ENCODE peak calls at places on chromosomes 3 and 15, in nine cellular contexts. One of them, this sample, is unnamed. For H3K4me1, the result is how much of the 10 kb centered on the place peaks cover.

GRCh38 chr3:112302881-112303761 is 9.1 kb upstream of the SLC9C1 start:
- DNase-seq in fibroblast of lung: peak
- DNase-seq in tibial nerve: no peak
- DNase-seq in A549: no peak
- DNase-seq in stomach: no peak
- DNase-seq in left lung: no peak
- DNase-seq in heart right ventricle: no peak
- DNase-seq in IMR-90: peak
- DNase-seq in pancreas: no peak
- DNase-seq in this sample: no peak

GRCh38 chr3:142586803-142587406 is 8.4 kb upstream of the ATR start:
- DNase-seq in fibroblast of lung: peak
- DNase-seq in tibial nerve: peak
- DNase-seq in A549: peak
- DNase-seq in stomach: peak
- DNase-seq in left lung: no peak
- DNase-seq in heart right ventricle: no peak
- DNase-seq in IMR-90: peak
- DNase-seq in pancreas: peak
- DNase-seq in this sample: no peak

GRCh38 chr15:70575251-70576227 is 187.8 kb downstream of the UACA start:
- DNase-seq in fibroblast of lung: no peak
- DNase-seq in tibial nerve: peak
- DNase-seq in A549: no peak
- DNase-seq in stomach: no peak
- DNase-seq in left lung: no peak
- DNase-seq in heart right ventricle: no peak
- DNase-seq in IMR-90: no peak
- DNase-seq in pancreas: no peak
- DNase-seq in this sample: no peak

GRCh38 chr3:60598668-60599067 is 652.6 kb downstream of the FHIT start:
- DNase-seq in fibroblast of lung: peak
- DNase-seq in tibial nerve: no peak
- DNase-seq in A549: no peak
- DNase-seq in stomach: no peak
- DNase-seq in left lung: no peak
- DNase-seq in heart right ventricle: no peak
- DNase-seq in IMR-90: no peak
- DNase-seq in pancreas: no peak
- DNase-seq in this sample: no peak

GRCh38 chr3:112811150-112811884 is 35.3 kb downstream of the CD200R1L start:
- DNase-seq in fibroblast of lung: peak
- DNase-seq in tibial nerve: peak
- DNase-seq in A549: no peak
- DNase-seq in stomach: no peak
- DNase-seq in left lung: no peak
- DNase-seq in heart right ventricle: no peak
- DNase-seq in IMR-90: peak
- DNase-seq in pancreas: no peak
- DNase-seq in this sample: no peak

GRCh38 chr15:95866698-95867440 is 463.6 kb upstream of the NR2F2 start:
- DNase-seq in fibroblast of lung: no peak
- DNase-seq in tibial nerve: no peak
- DNase-seq in A549: no peak
- DNase-seq in stomach: no peak
- DNase-seq in left lung: no peak
- DNase-seq in heart right ventricle: no peak
- DNase-seq in IMR-90: no peak
- DNase-seq in pancreas: no peak
- DNase-seq in this sample: no peak

GRCh38 chr15:43930556-43930955 is 103.8 kb downstream of the WDR76 start:
- DNase-seq in fibroblast of lung: no peak
- DNase-seq in tibial nerve: no peak
- DNase-seq in A549: no peak
- DNase-seq in stomach: no peak
- DNase-seq in left lung: no peak
- DNase-seq in heart right ventricle: peak
- DNase-seq in IMR-90: no peak
- DNase-seq in pancreas: no peak
- DNase-seq in this sample: no peak

GRCh38 chr3:189148090-189148507 is 23.7 kb upstream of the TPRG1 start:
- DNase-seq in fibroblast of lung: peak
- DNase-seq in tibial nerve: peak
- DNase-seq in A549: peak
- DNase-seq in stomach: peak
- DNase-seq in left lung: peak
- DNase-seq in heart right ventricle: peak
- DNase-seq in IMR-90: peak
- DNase-seq in pancreas: peak
- DNase-seq in this sample: no peak

GRCh38 chr15:69782809-69783208 is 314.9 kb downstream of the TLE3 start:
- DNase-seq in fibroblast of lung: no peak
- DNase-seq in tibial nerve: no peak
- DNase-seq in A549: no peak
- DNase-seq in stomach: peak
- DNase-seq in left lung: no peak
- DNase-seq in heart right ventricle: no peak
- DNase-seq in IMR-90: no peak
- DNase-seq in pancreas: no peak
- DNase-seq in this sample: peak

GRCh38 chr3:63639821-63640220 is 12.7 kb upstream of the SNTN start:
- DNase-seq in fibroblast of lung: no peak
- DNase-seq in tibial nerve: no peak
- DNase-seq in A549: no peak
- DNase-seq in stomach: no peak
- DNase-seq in left lung: no peak
- DNase-seq in heart right ventricle: no peak
- DNase-seq in IMR-90: no peak
- DNase-seq in pancreas: no peak
- DNase-seq in this sample: no peak

GRCh38 chr3:63644212-63644777 is 8.2 kb upstream of the SNTN start:
- DNase-seq in fibroblast of lung: no peak
- DNase-seq in tibial nerve: no peak
- DNase-seq in A549: no peak
- DNase-seq in stomach: no peak
- DNase-seq in left lung: no peak
- DNase-seq in heart right ventricle: no peak
- DNase-seq in IMR-90: no peak
- DNase-seq in pancreas: no peak
- DNase-seq in this sample: no peak

GRCh38 chr3:63642488-63642887 is 10.0 kb upstream of the SNTN start:
- DNase-seq in fibroblast of lung: no peak
- DNase-seq in tibial nerve: no peak
- DNase-seq in A549: no peak
- DNase-seq in stomach: no peak
- DNase-seq in left lung: no peak
- DNase-seq in heart right ventricle: no peak
- DNase-seq in IMR-90: no peak
- DNase-seq in pancreas: no peak
- DNase-seq in this sample: no peak
- H3K4me1 ChIP-seq in fibroblast of lung: under half
- H3K4me1 ChIP-seq in tibial nerve: under half
- H3K4me1 ChIP-seq in A549: under half
- H3K4me1 ChIP-seq in stomach: under half
- H3K4me1 ChIP-seq in left lung: under half
- H3K4me1 ChIP-seq in heart right ventricle: under half
- H3K4me1 ChIP-seq in IMR-90: under half
- H3K4me1 ChIP-seq in pancreas: under half
- H3K4me1 ChIP-seq in this sample: under half

GRCh38 chr3:58137306-58137705 is 73.5 kb downstream of the DNASE1L3 start:
- DNase-seq in fibroblast of lung: no peak
- DNase-seq in tibial nerve: no peak
- DNase-seq in A549: no peak
- DNase-seq in stomach: no peak
- DNase-seq in left lung: no peak
- DNase-seq in heart right ventricle: no peak
- DNase-seq in IMR-90: no peak
- DNase-seq in pancreas: no peak
- DNase-seq in this sample: no peak

GRCh38 chr3:58134468-58134867 is 76.3 kb downstream of the DNASE1L3 start:
- DNase-seq in fibroblast of lung: no peak
- DNase-seq in tibial nerve: no peak
- DNase-seq in A549: no peak
- DNase-seq in stomach: no peak
- DNase-seq in left lung: no peak
- DNase-seq in heart right ventricle: no peak
- DNase-seq in IMR-90: no peak
- DNase-seq in pancreas: no peak
- DNase-seq in this sample: no peak

GRCh38 chr3:58131101-58131500 is 79.7 kb downstream of the DNASE1L3 start:
- DNase-seq in fibroblast of lung: no peak
- DNase-seq in tibial nerve: no peak
- DNase-seq in A549: no peak
- DNase-seq in stomach: no peak
- DNase-seq in left lung: no peak
- DNase-seq in heart right ventricle: no peak
- DNase-seq in IMR-90: no peak
- DNase-seq in pancreas: no peak
- DNase-seq in this sample: no peak

GRCh38 chr3:58132850-58133249 is 77.9 kb downstream of the DNASE1L3 start:
- DNase-seq in fibroblast of lung: no peak
- DNase-seq in tibial nerve: no peak
- DNase-seq in A549: no peak
- DNase-seq in stomach: no peak
- DNase-seq in left lung: no peak
- DNase-seq in heart right ventricle: no peak
- DNase-seq in IMR-90: no peak
- DNase-seq in pancreas: no peak
- DNase-seq in this sample: no peak

GRCh38 chr3:58135712-58136543 is 74.8 kb downstream of the DNASE1L3 start:
- DNase-seq in fibroblast of lung: peak
- DNase-seq in tibial nerve: no peak
- DNase-seq in A549: no peak
- DNase-seq in stomach: no peak
- DNase-seq in left lung: no peak
- DNase-seq in heart right ventricle: peak
- DNase-seq in IMR-90: no peak
- DNase-seq in pancreas: no peak
- DNase-seq in this sample: no peak
- TF ChIP-seq CTCF in fibroblast of lung: no peak
- TF ChIP-seq CTCF in tibial nerve: peak
- TF ChIP-seq CTCF in A549: peak
- TF ChIP-seq CTCF in stomach: no peak
- TF ChIP-seq CTCF in left lung: no peak
- TF ChIP-seq CTCF in heart right ventricle: no peak
- TF ChIP-seq CTCF in IMR-90: peak
- TF ChIP-seq CTCF in pancreas: peak
- TF ChIP-seq CTCF in this sample: peak

DNA sequence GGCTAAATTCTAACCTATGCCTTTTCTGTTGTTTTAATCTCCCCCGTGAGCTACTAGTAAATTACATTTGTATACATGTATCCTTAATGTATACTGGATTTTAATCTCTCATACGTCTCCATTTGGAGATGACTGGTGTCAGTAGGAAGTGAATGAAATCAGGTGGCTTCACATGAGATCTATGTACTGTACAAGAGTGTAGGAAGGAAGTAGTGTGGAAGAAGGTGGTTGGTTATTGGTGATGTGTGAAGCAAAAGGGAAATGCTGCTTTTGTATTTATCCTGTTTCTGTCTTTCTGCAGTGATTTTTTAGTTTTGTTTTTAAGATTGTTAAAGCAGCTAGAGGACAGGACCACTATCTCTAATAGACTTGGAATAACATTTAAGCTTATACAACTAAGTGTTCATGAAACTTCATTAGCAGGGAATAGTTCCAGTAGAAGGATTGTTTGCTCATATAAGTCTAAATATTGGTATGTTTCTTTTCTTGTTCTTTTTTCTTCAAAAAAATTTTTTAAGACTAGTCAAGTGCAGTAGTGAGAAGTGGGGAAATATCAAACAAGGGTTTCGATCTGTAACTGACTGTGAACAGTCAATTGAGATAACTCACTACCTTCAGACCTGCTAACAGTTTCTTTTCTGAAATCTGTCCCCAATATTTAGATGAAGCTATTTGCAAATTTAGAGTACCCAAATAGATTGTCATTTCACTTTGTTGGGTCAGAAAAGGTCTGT is 15.3 kb downstream of the SNX1 start:
- DNase-seq in fibroblast of lung: no peak
- DNase-seq in tibial nerve: no peak
- DNase-seq in A549: no peak
- DNase-seq in stomach: no peak
- DNase-seq in left lung: no peak
- DNase-seq in heart right ventricle: no peak
- DNase-seq in IMR-90: no peak
- DNase-seq in pancreas: no peak
- DNase-seq in this sample: no peak
- H3K4me1 ChIP-seq in fibroblast of lung: under half
- H3K4me1 ChIP-seq in tibial nerve: half or more
- H3K4me1 ChIP-seq in A549: under half
- H3K4me1 ChIP-seq in stomach: half or more
- H3K4me1 ChIP-seq in left lung: under half
- H3K4me1 ChIP-seq in heart right ventricle: under half
- H3K4me1 ChIP-seq in IMR-90: under half
- H3K4me1 ChIP-seq in pancreas: under half
- H3K4me1 ChIP-seq in this sample: half or more

GRCh38 chr3:197756704-197757103 is 7.0 kb downstream of the FYTTD1 start:
- DNase-seq in fibroblast of lung: no peak
- DNase-seq in tibial nerve: no peak
- DNase-seq in A549: no peak
- DNase-seq in stomach: no peak
- DNase-seq in left lung: no peak
- DNase-seq in heart right ventricle: no peak
- DNase-seq in IMR-90: no peak
- DNase-seq in pancreas: no peak
- DNase-seq in this sample: no peak

GRCh38 chr3:197750863-197751737 is 1.4 kb downstream of the FYTTD1 start:
- DNase-seq in fibroblast of lung: peak
- DNase-seq in tibial nerve: peak
- DNase-seq in A549: peak
- DNase-seq in stomach: peak
- DNase-seq in left lung: peak
- DNase-seq in heart right ventricle: peak
- DNase-seq in IMR-90: peak
- DNase-seq in pancreas: peak
- DNase-seq in this sample: no peak

GRCh38 chr3:197752107-197752506 is 2.4 kb downstream of the FYTTD1 start:
- DNase-seq in fibroblast of lung: no peak
- DNase-seq in tibial nerve: no peak
- DNase-seq in A549: no peak
- DNase-seq in stomach: no peak
- DNase-seq in left lung: no peak
- DNase-seq in heart right ventricle: no peak
- DNase-seq in IMR-90: no peak
- DNase-seq in pancreas: no peak
- DNase-seq in this sample: no peak

GRCh38 chr3:197750396-197750831 is 731 bp downstream of the FYTTD1 start:
- DNase-seq in fibroblast of lung: peak
- DNase-seq in tibial nerve: peak
- DNase-seq in A549: peak
- DNase-seq in stomach: peak
- DNase-seq in left lung: peak
- DNase-seq in heart right ventricle: peak
- DNase-seq in IMR-90: peak
- DNase-seq in pancreas: peak
- DNase-seq in this sample: no peak

DNA sequence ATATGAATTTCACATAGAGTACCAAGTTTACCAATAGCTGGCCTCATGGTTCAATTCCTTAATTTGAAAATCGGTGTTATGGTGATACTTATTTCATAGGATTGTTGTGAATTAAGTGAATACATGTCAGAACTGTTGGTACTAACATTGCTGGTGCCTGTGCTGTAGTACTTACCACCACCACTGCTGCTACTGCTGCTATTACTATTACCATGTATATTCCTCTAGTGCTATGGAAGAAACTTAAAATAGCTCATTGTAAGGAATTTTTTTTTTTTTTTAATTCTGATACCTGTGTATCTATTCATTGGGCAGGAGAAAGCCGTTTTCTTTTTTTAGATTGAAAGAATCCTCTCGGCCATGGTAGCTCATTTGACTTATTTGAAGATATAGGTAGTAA is 3.6 kb downstream of the FYTTD1 start:
- DNase-seq in fibroblast of lung: no peak
- DNase-seq in tibial nerve: no peak
- DNase-seq in A549: no peak
- DNase-seq in stomach: no peak
- DNase-seq in left lung: no peak
- DNase-seq in heart right ventricle: no peak
- DNase-seq in IMR-90: no peak
- DNase-seq in pancreas: no peak
- DNase-seq in this sample: no peak
- TF ChIP-seq CTCF in fibroblast of lung: no peak
- TF ChIP-seq CTCF in tibial nerve: no peak
- TF ChIP-seq CTCF in A549: no peak
- TF ChIP-seq CTCF in stomach: peak
- TF ChIP-seq CTCF in left lung: no peak
- TF ChIP-seq CTCF in heart right ventricle: no peak
- TF ChIP-seq CTCF in IMR-90: no peak
- TF ChIP-seq CTCF in pancreas: no peak
- TF ChIP-seq CTCF in this sample: peak